ENCODE peak calls at places on chromosomes 3 and 15, in ten cellular contexts. S is skeletal muscle cell; O is activated CD8-positive, alpha-beta memory T cell treated with anti-CD3 and anti-CD28 coated beads, Interleukin-2, amount 50 U/mL, for 48 hours; N is mucosa of descending colon; Q is neural progenitor cell; F is epithelial cell of esophagus; X is stomach; A is ACHN; U is left ventricle myocardium inferior; L is HTR-8/SVneo. B is an unnamed sample.

GRCh38 chr3:12288466-12289129 is at the start of gene PPARG:
- DNase-seq in S (no peak), O (peak), N (peak), Q (peak), F (peak), X (peak), A (peak), U (peak), L (no peak), B (no peak)

GRCh38 chr3:130971208-130971607 is 55.4 kb downstream of the ASTE1 start:
- DNase-seq in S (no peak), O (no peak), N (no peak), Q (no peak), F (peak), X (no peak), A (no peak), U (no peak), L (no peak), B (no peak)

GRCh38 chr15:36643551-36643950 is 64.1 kb downstream of the CDIN1 start:
- DNase-seq in S (no peak), O (no peak), N (no peak), Q (peak), F (peak), X (no peak), A (no peak), U (no peak), L (no peak), B (no peak)

GRCh38 chr3:167852216-167852615 is 116.7 kb downstream of the SERPINI1 start:
- DNase-seq in S (no peak), O (no peak), N (no peak), Q (no peak), F (no peak), X (no peak), A (no peak), U (no peak), L (no peak), B (no peak)

GRCh38 chr3:66898155-66898554 is 100.0 kb upstream of the KBTBD8 start:
- DNase-seq in S (no peak), O (no peak), N (no peak), Q (no peak), F (no peak), X (no peak), A (no peak), U (no peak), L (no peak), B (no peak)

GRCh38 chr3:32837789-32838188 is 20.0 kb downstream of the TRIM71 start:
- DNase-seq in S (no peak), O (no peak), N (no peak), Q (peak), F (no peak), X (no peak), A (no peak), U (no peak), L (no peak), B (no peak)

GRCh38 chr3:30355622-30356021 is 250.8 kb upstream of the TGFBR2 start:
- DNase-seq in S (no peak), O (no peak), N (no peak), Q (peak), F (no peak), X (no peak), A (peak), U (no peak), L (no peak), B (no peak)

GRCh38 chr3:61521229-61521628 is 40.1 kb upstream of the PTPRG start:
- DNase-seq in S (no peak), O (no peak), N (no peak), Q (no peak), F (no peak), X (no peak), A (peak), U (no peak), L (no peak), B (no peak)

GRCh38 chr3:170749185-170749584 is 120.8 kb downstream of the RPL22L1 start:
- DNase-seq in S (no peak), O (no peak), N (no peak), Q (no peak), F (no peak), X (no peak), A (no peak), U (no peak), L (no peak), B (no peak)

GRCh38 chr15:62858343-62858742 is 184.2 kb upstream of the TPM1 start:
- DNase-seq in S (no peak), O (no peak), N (no peak), Q (no peak), F (peak), X (no peak), A (no peak), U (no peak), L (no peak), B (no peak)

GRCh38 chr3:197239857-197240256 is 58.6 kb downstream of the DLG1 start:
- DNase-seq in S (no peak), O (no peak), N (no peak), Q (no peak), F (no peak), X (no peak), A (no peak), U (no peak), L (no peak), B (no peak)

GRCh38 chr3:58287354-58287753 is 18.7 kb upstream of the RPP14 start:
- DNase-seq in S (no peak), O (no peak), N (no peak), Q (no peak), F (no peak), X (no peak), A (no peak), U (no peak), L (no peak), B (no peak)

GRCh38 chr3:51669241-51670052 is 1.6 kb upstream of the TEX264 start:
- DNase-seq in S (no peak), O (peak), N (peak), Q (peak), F (peak), X (peak), A (peak), U (peak), L (peak), B (peak)

GRCh38 chr3:95333826-95334225 is 1271.0 kb downstream of the NSUN3 start:
- DNase-seq in S (no peak), O (no peak), N (no peak), Q (no peak), F (peak), X (no peak), A (no peak), U (no peak), L (no peak), B (no peak)

GRCh38 chr3:129740120-129740519 is 133.6 kb upstream of the PLXND1 start:
- DNase-seq in S (no peak), O (no peak), N (no peak), Q (no peak), F (no peak), X (no peak), A (no peak), U (no peak), L (no peak), B (no peak)

B was measured in AG04450.